ENCODE peak calls at places on chromosomes 13 and 19, in seven cellular contexts. S, H, Z, O, P, T and G are unnamed samples.

GRCh38 chr13:33349314-33349995 is 63.9 kb upstream of the STARD13 start:
- DNase-seq in S (no peak), H (no peak), Z (no peak), O (no peak), P (no peak), T (peak), G (peak)

GRCh38 chr19:12938536-12939291 is at the start of gene CALR:
- DNase-seq in S (no peak), H (no peak), Z (no peak), O (no peak), P (no peak), T (no peak), G (no peak)

GRCh38 chr13:35727881-35728280 is 251.4 kb upstream of the MAB21L1 start:
- DNase-seq in S (no peak), H (no peak), Z (no peak), O (no peak), P (no peak), T (no peak), G (peak)

GRCh38 chr13:98443329-98443728 is 133.6 kb downstream of the STK24 start:
- DNase-seq in S (no peak), H (no peak), Z (no peak), O (no peak), P (no peak), T (no peak), G (no peak)

GRCh38 chr13:104773775-104774174 is 1707.6 kb upstream of the SLC10A2 start:
- DNase-seq in S (no peak), H (no peak), Z (peak), O (no peak), P (no peak), T (no peak), G (no peak)

GRCh38 chr13:50156722-50157121 is 141.5 kb downstream of the KCNRG start:
- DNase-seq in S (no peak), H (no peak), Z (no peak), O (no peak), P (no peak), T (peak), G (no peak)

GRCh38 chr19:3807574-3808354 is 21.6 kb upstream of the MATK start:
- DNase-seq in S (no peak), H (no peak), Z (no peak), O (no peak), P (no peak), T (no peak), G (no peak)

GRCh38 chr13:31199849-31200635 is at the start of gene B3GLCT:
- DNase-seq in S (peak), H (peak), Z (peak), O (peak), P (peak), T (peak), G (peak)

GRCh38 chr13:18949489-18949761 is 232.2 kb downstream of the TUBA3C start:
- DNase-seq in S (no peak), H (no peak), Z (no peak), O (no peak), P (no peak), T (no peak), G (no peak)

GRCh38 chr19:16185925-16186234 is 670 bp downstream of the FAM32A start:
- DNase-seq in S (no peak), H (no peak), Z (no peak), O (no peak), P (peak), T (no peak), G (no peak)

GRCh38 chr19:38209671-38210457 is 14.2 kb downstream of the DPF1 start:
- DNase-seq in S (no peak), H (peak), Z (no peak), O (no peak), P (no peak), T (peak), G (peak)

GRCh38 chr19:10514211-10515145 is 2.8 kb downstream of the S1PR5 start:
- DNase-seq in S (no peak), H (no peak), Z (no peak), O (no peak), P (peak), T (no peak), G (peak)

GRCh38 chr19:41366089-41366488 is 2.1 kb upstream of the B9D2 start:
- DNase-seq in S (no peak), H (no peak), Z (peak), O (no peak), P (no peak), T (no peak), G (no peak)

GRCh38 chr13:105735269-105735668 is 800.2 kb downstream of the EFNB2 start:
- DNase-seq in S (no peak), H (no peak), Z (no peak), O (no peak), P (no peak), T (no peak), G (no peak)

GRCh38 chr19:12720851-12721655 is 2.7 kb downstream of the TNPO2 start:
- DNase-seq in S (no peak), H (peak), Z (no peak), O (no peak), P (no peak), T (no peak), G (peak)

GRCh38 chr13:113224486-113224885 is 15.1 kb downstream of the CUL4A start:
- DNase-seq in S (no peak), H (no peak), Z (no peak), O (no peak), P (no peak), T (no peak), G (no peak)

GRCh38 chr13:85236431-85236830 is 562.8 kb downstream of the SLITRK6 start:
- DNase-seq in S (no peak), H (no peak), Z (no peak), O (no peak), P (no peak), T (no peak), G (no peak)

GRCh38 chr13:26718146-26718545 is 42.4 kb downstream of the GPR12 start:
- DNase-seq in S (no peak), H (no peak), Z (no peak), O (no peak), P (no peak), T (no peak), G (no peak)

GRCh38 chr19:12665281-12665573 is 1.3 kb downstream of the MAN2B1 start:
- DNase-seq in S (no peak), H (no peak), Z (no peak), O (no peak), P (peak), T (no peak), G (no peak)

GRCh38 chr13:33139186-33139585 is 123.0 kb downstream of the KL start:
- DNase-seq in S (no peak), H (no peak), Z (no peak), O (no peak), P (no peak), T (no peak), G (no peak)

GRCh38 chr13:112445411-112446271 is 69.5 kb downstream of the SPACA7 start:
- DNase-seq in S (no peak), H (no peak), Z (no peak), O (no peak), P (no peak), T (no peak), G (peak)

GRCh38 chr19:13098291-13099072 is 4.2 kb downstream of the LYL1 start:
- DNase-seq in S (no peak), H (no peak), Z (no peak), O (no peak), P (no peak), T (no peak), G (no peak)

GRCh38 chr19:32172761-32173160 is 172.6 kb upstream of the ZNF507 start:
- DNase-seq in S (no peak), H (no peak), Z (no peak), O (no peak), P (no peak), T (no peak), G (no peak)

GRCh38 chr19:47032171-47032811 is 12.7 kb downstream of the NPAS1 start:
- DNase-seq in S (peak), H (no peak), Z (peak), O (peak), P (peak), T (peak), G (peak)

GRCh38 chr13:80296638-80297037 is 44.3 kb downstream of the SPRY2 start:
- DNase-seq in S (no peak), H (no peak), Z (no peak), O (no peak), P (no peak), T (no peak), G (no peak)

GRCh38 chr19:16825312-16826168 is 3.7 kb upstream of the SIN3B start:
- DNase-seq in S (no peak), H (peak), Z (no peak), O (no peak), P (no peak), T (peak), G (no peak)